ENCODE peak calls at places on chromosomes 16 and 17, in eight cellular contexts. One of them, this sample, is unnamed.

GRCh38 chr16:14252860-14253259 is 181.7 kb downstream of the MRTFB start:
- DNase-seq in K562: no peak
- DNase-seq in mammary epithelial cell: no peak
- DNase-seq in neural progenitor cell: no peak
- DNase-seq in A673: no peak
- DNase-seq in fibroblast of lung: no peak
- DNase-seq in HCT116: no peak
- DNase-seq in PC-3: no peak
- DNase-seq in this sample: no peak

GRCh38 chr17:27760069-27760885 is 40.1 kb downstream of the NOS2 start:
- DNase-seq in mammary epithelial cell: peak
- DNase-seq in K562: peak
- DNase-seq in neural progenitor cell: peak
- DNase-seq in HCT116: peak
- DNase-seq in fibroblast of lung: peak
- DNase-seq in A673: peak
- DNase-seq in PC-3: peak
- DNase-seq in this sample: no peak

GRCh38 chr16:11980167-11980844 is 3.8 kb downstream of the SNX29 start:
- DNase-seq in PC-3: no peak
- DNase-seq in A673: no peak
- DNase-seq in mammary epithelial cell: no peak
- DNase-seq in HCT116: no peak
- DNase-seq in fibroblast of lung: peak
- DNase-seq in neural progenitor cell: no peak
- DNase-seq in K562: no peak
- DNase-seq in this sample: no peak

GRCh38 chr16:85446846-85447656 is 166.1 kb upstream of the GSE1 start:
- DNase-seq in K562: no peak
- DNase-seq in HCT116: no peak
- DNase-seq in mammary epithelial cell: no peak
- DNase-seq in PC-3: no peak
- DNase-seq in A673: no peak
- DNase-seq in fibroblast of lung: no peak
- DNase-seq in neural progenitor cell: no peak
- DNase-seq in this sample: no peak

GRCh38 chr16:80062361-80063027 is 462.0 kb upstream of the MAF start:
- DNase-seq in K562: no peak
- DNase-seq in neural progenitor cell: no peak
- DNase-seq in PC-3: no peak
- DNase-seq in fibroblast of lung: no peak
- DNase-seq in mammary epithelial cell: no peak
- DNase-seq in A673: no peak
- DNase-seq in HCT116: no peak
- DNase-seq in this sample: no peak

GRCh38 chr16:80142940-80143339 is 397.9 kb upstream of the DYNLRB2 start:
- DNase-seq in neural progenitor cell: no peak
- DNase-seq in fibroblast of lung: no peak
- DNase-seq in HCT116: no peak
- DNase-seq in K562: no peak
- DNase-seq in mammary epithelial cell: no peak
- DNase-seq in A673: no peak
- DNase-seq in PC-3: no peak
- DNase-seq in this sample: no peak

GRCh38 chr17:78151514-78152008 is 5.4 kb downstream of the C17orf99 start:
- DNase-seq in neural progenitor cell: no peak
- DNase-seq in HCT116: no peak
- DNase-seq in fibroblast of lung: no peak
- DNase-seq in A673: no peak
- DNase-seq in K562: no peak
- DNase-seq in PC-3: peak
- DNase-seq in mammary epithelial cell: no peak
- DNase-seq in this sample: peak

GRCh38 chr16:19524866-19525723 is 1.4 kb downstream of the CCP110 start:
- DNase-seq in fibroblast of lung: peak
- DNase-seq in HCT116: no peak
- DNase-seq in neural progenitor cell: peak
- DNase-seq in K562: peak
- DNase-seq in PC-3: no peak
- DNase-seq in A673: no peak
- DNase-seq in mammary epithelial cell: peak
- DNase-seq in this sample: no peak

GRCh38 chr16:89869911-89870310 is 3.5 kb upstream of the TCF25 start:
- DNase-seq in fibroblast of lung: no peak
- DNase-seq in K562: no peak
- DNase-seq in mammary epithelial cell: no peak
- DNase-seq in A673: no peak
- DNase-seq in PC-3: no peak
- DNase-seq in HCT116: no peak
- DNase-seq in neural progenitor cell: no peak
- DNase-seq in this sample: no peak

GRCh38 chr17:65743313-65743665 is 181.8 kb upstream of the AXIN2 start:
- DNase-seq in neural progenitor cell: no peak
- DNase-seq in A673: no peak
- DNase-seq in mammary epithelial cell: no peak
- DNase-seq in K562: no peak
- DNase-seq in HCT116: no peak
- DNase-seq in PC-3: peak
- DNase-seq in fibroblast of lung: peak
- DNase-seq in this sample: no peak

GRCh38 chr17:8322078-8322477 is 12.0 kb downstream of the ARHGEF15 start:
- DNase-seq in A673: no peak
- DNase-seq in PC-3: no peak
- DNase-seq in fibroblast of lung: no peak
- DNase-seq in neural progenitor cell: no peak
- DNase-seq in mammary epithelial cell: no peak
- DNase-seq in K562: no peak
- DNase-seq in HCT116: no peak
- DNase-seq in this sample: no peak

GRCh38 chr16:64751906-64752305 is 370.0 kb downstream of the CDH11 start:
- DNase-seq in fibroblast of lung: peak
- DNase-seq in K562: no peak
- DNase-seq in A673: no peak
- DNase-seq in neural progenitor cell: no peak
- DNase-seq in PC-3: no peak
- DNase-seq in HCT116: no peak
- DNase-seq in mammary epithelial cell: no peak
- DNase-seq in this sample: no peak

GRCh38 chr17:17703608-17703919 is 22.3 kb downstream of the RAI1 start:
- DNase-seq in neural progenitor cell: no peak
- DNase-seq in PC-3: no peak
- DNase-seq in mammary epithelial cell: no peak
- DNase-seq in A673: no peak
- DNase-seq in HCT116: no peak
- DNase-seq in K562: no peak
- DNase-seq in fibroblast of lung: no peak
- DNase-seq in this sample: no peak

GRCh38 chr16:89848974-89849373 is 20.7 kb downstream of the SPIRE2 start:
- DNase-seq in PC-3: no peak
- DNase-seq in fibroblast of lung: no peak
- DNase-seq in K562: no peak
- DNase-seq in mammary epithelial cell: no peak
- DNase-seq in HCT116: no peak
- DNase-seq in A673: no peak
- DNase-seq in neural progenitor cell: no peak
- DNase-seq in this sample: no peak

GRCh38 chr17:58328195-58329034 is at the start of gene TSPOAP1:
- DNase-seq in HCT116: no peak
- DNase-seq in fibroblast of lung: no peak
- DNase-seq in K562: peak
- DNase-seq in mammary epithelial cell: no peak
- DNase-seq in PC-3: no peak
- DNase-seq in neural progenitor cell: peak
- DNase-seq in A673: no peak
- DNase-seq in this sample: no peak
- TF ChIP-seq EZH2 in HCT116: no peak
- TF ChIP-seq EZH2 in fibroblast of lung: no peak
- TF ChIP-seq EZH2 in K562: no peak
- TF ChIP-seq EZH2 in mammary epithelial cell: no peak
- TF ChIP-seq EZH2 in PC-3: no peak
- TF ChIP-seq EZH2 in neural progenitor cell: no peak
- TF ChIP-seq EZH2 in A673: no peak
- TF ChIP-seq EZH2 in this sample: no peak

DNA sequence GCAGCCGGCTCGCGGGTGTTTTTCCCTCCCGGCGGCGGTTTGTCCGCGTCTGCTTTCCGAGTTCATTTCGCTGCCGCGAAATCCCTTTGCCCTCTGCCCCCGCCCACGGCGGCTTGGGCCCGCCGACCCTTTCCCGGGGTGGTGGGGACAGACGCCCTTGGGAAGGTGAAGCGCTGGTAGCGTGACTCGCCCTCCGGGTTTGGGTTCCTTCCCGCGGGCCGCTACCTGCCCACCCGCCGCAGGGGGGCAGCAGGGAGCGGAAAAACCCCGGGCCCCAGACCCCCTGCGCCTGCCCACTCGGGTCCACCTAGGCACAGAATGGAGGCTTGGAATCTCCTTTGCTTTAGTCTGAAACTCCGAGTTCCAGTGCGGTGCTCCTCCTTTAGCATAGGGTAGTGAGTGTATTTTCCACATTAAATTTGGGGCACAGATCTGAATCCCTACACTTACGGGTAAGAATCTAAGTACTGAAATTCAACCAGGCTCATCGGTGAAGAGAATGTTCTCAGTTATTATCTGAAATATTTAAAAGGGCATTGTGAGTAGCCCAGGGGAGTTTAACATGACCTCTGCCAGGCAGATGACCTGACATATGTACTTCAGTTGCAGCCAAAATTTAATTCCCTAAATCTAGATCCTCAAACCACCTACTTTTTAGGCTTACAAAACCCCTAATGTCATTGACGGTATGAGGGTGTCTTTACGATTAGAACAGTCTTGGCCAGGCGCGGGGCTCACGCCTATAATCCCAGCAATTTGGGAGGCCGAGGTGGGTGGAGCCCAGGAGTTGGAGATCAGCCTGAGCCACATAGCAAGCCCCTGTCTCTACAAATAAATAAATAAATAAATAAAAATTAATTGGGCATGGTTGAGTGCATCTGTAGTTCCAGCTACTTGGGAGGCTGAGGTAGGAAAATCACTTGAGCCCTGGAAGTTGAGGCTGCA is 1.0 kb downstream of the NME2 start:
- DNase-seq in neural progenitor cell: peak
- DNase-seq in mammary epithelial cell: peak
- DNase-seq in HCT116: no peak
- DNase-seq in fibroblast of lung: peak
- DNase-seq in A673: peak
- DNase-seq in PC-3: peak
- DNase-seq in K562: peak
- DNase-seq in this sample: no peak
- H3K4me3 ChIP-seq in neural progenitor cell: peak
- H3K4me3 ChIP-seq in mammary epithelial cell: peak
- H3K4me3 ChIP-seq in HCT116: peak
- H3K4me3 ChIP-seq in fibroblast of lung: peak
- H3K4me3 ChIP-seq in A673: peak
- H3K4me3 ChIP-seq in PC-3: peak
- H3K4me3 ChIP-seq in K562: peak
- H3K4me3 ChIP-seq in this sample: peak

DNA sequence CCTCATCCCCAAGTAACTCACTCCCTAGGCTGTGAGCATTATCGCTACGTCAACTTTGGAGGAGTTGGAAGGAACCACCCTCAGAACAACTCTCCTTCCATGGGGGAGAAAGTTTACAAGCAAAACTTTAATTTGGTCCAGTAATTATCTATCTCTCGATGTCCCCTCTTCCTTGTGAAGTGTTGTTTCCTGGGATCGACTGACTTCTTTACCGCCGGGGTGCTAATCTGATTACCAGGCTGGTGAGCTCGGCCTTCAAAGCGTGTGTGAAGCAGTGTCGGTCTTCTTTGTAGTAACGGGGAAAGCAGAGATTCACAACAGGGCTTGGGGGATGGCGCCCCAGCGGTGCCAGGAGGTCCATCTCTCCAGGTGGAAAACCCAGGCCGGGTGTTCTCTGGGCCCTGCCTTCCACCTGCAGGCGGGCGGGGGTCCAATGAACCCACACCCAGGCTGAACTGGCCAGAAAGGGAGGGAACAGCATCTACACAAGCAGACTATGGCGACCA is 14.5 kb upstream of the FOXF1 start:
- DNase-seq in neural progenitor cell: peak
- DNase-seq in K562: no peak
- DNase-seq in PC-3: no peak
- DNase-seq in A673: no peak
- DNase-seq in HCT116: no peak
- DNase-seq in fibroblast of lung: no peak
- DNase-seq in mammary epithelial cell: no peak
- DNase-seq in this sample: no peak
- TF ChIP-seq EZH2 in neural progenitor cell: no peak
- TF ChIP-seq EZH2 in K562: no peak
- TF ChIP-seq EZH2 in PC-3: no peak
- TF ChIP-seq EZH2 in A673: no peak
- TF ChIP-seq EZH2 in HCT116: no peak
- TF ChIP-seq EZH2 in fibroblast of lung: no peak
- TF ChIP-seq EZH2 in mammary epithelial cell: no peak
- TF ChIP-seq EZH2 in this sample: no peak

GRCh38 chr17:82864721-82865240 is 25.0 kb upstream of the ZNF750 start:
- DNase-seq in A673: no peak
- DNase-seq in K562: no peak
- DNase-seq in neural progenitor cell: no peak
- DNase-seq in PC-3: no peak
- DNase-seq in fibroblast of lung: no peak
- DNase-seq in mammary epithelial cell: no peak
- DNase-seq in HCT116: no peak
- DNase-seq in this sample: no peak

GRCh38 chr17:82863941-82864720 is 24.3 kb upstream of the ZNF750 start:
- DNase-seq in A673: peak
- DNase-seq in mammary epithelial cell: peak
- DNase-seq in PC-3: peak
- DNase-seq in K562: peak
- DNase-seq in neural progenitor cell: no peak
- DNase-seq in fibroblast of lung: peak
- DNase-seq in HCT116: peak
- DNase-seq in this sample: peak

GRCh38 chr17:82866521-82867214 is 26.8 kb upstream of the ZNF750 start:
- DNase-seq in K562: peak
- DNase-seq in neural progenitor cell: peak
- DNase-seq in mammary epithelial cell: no peak
- DNase-seq in HCT116: no peak
- DNase-seq in fibroblast of lung: peak
- DNase-seq in A673: no peak
- DNase-seq in PC-3: no peak
- DNase-seq in this sample: no peak

GRCh38 chr17:82865996-82866395 is 26.2 kb upstream of the ZNF750 start:
- DNase-seq in neural progenitor cell: no peak
- DNase-seq in fibroblast of lung: no peak
- DNase-seq in A673: no peak
- DNase-seq in K562: no peak
- DNase-seq in PC-3: no peak
- DNase-seq in mammary epithelial cell: no peak
- DNase-seq in HCT116: no peak
- DNase-seq in this sample: no peak

DNA sequence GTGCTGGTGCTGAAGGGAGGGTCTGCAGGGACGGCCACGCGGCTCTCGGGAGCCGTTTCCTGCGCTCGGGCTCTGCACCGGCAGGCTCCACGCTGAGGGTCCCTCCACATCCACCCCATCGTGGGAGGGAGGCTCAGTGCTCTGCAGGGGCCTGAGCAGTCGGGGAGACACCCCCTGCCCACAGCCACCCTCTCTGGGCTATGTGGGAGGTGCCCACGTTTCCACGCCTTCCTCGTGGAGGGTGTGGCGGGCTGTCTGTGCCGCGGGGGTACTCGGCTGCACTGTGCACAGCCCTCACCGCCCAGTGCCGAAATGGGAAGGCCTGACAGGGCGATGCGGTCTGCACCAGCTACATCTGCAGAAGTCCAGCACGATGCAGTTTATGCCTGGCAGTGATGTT is 25.5 kb upstream of the ZNF750 start:
- DNase-seq in mammary epithelial cell: no peak
- DNase-seq in fibroblast of lung: no peak
- DNase-seq in neural progenitor cell: no peak
- DNase-seq in A673: no peak
- DNase-seq in HCT116: no peak
- DNase-seq in PC-3: no peak
- DNase-seq in K562: no peak
- DNase-seq in this sample: no peak
- H3K4me3 ChIP-seq in mammary epithelial cell: no peak
- H3K4me3 ChIP-seq in fibroblast of lung: no peak
- H3K4me3 ChIP-seq in neural progenitor cell: no peak
- H3K4me3 ChIP-seq in A673: no peak
- H3K4me3 ChIP-seq in HCT116: no peak
- H3K4me3 ChIP-seq in PC-3: no peak
- H3K4me3 ChIP-seq in K562: no peak
- H3K4me3 ChIP-seq in this sample: no peak

This sample was measured in PC-9.